ENCODE peak calls at places on chromosomes 13 and 19, in eight cellular contexts. R is osteocyte, B is GM23338, I is AG09309, W is left lung, S is A549, Q is bronchial epithelial cell, P is GM13977. Z is an unnamed sample.

GRCh38 chr19:1633269-1633606 is 19.2 kb downstream of the TCF3 start:
- DNase-seq in R (no peak), B (no peak), I (no peak), W (no peak), S (no peak), Q (no peak), P (no peak), Z (no peak)

GRCh38 chr19:954672-955494 is 29.0 kb downstream of the ARID3A start:
- DNase-seq in R (no peak), B (no peak), I (no peak), W (no peak), S (no peak), Q (no peak), P (peak; percentile 93), Z (no peak)

GRCh38 chr19:15450528-15450890 is 753 bp upstream of the WIZ start:
- DNase-seq in R (no peak), B (no peak), I (no peak), W (no peak), S (no peak), Q (no peak), P (no peak), Z (no peak)

GRCh38 chr13:50230365-50230978 is 215.2 kb downstream of the KCNRG start:
- DNase-seq in R (no peak), B (no peak), I (peak; percentile 54), W (no peak), S (no peak), Q (peak; percentile 87), P (no peak), Z (no peak)

GRCh38 chr13:43874512-43875092 is 4.9 kb downstream of the CCDC122 start:
- DNase-seq in R (no peak), B (peak; percentile 31), I (no peak), W (no peak), S (no peak), Q (peak; percentile 44), P (no peak), Z (no peak)

GRCh38 chr19:29596885-29597525 is 9.1 kb upstream of the POP4 start:
- DNase-seq in R (no peak), B (peak; percentile 56), I (no peak), W (no peak), S (peak; percentile 64), Q (peak; percentile 9), P (no peak), Z (no peak)

GRCh38 chr19:35126624-35126959 is 8.3 kb downstream of the LGI4 start:
- DNase-seq in R (no peak), B (peak; percentile 48), I (no peak), W (no peak), S (no peak), Q (no peak), P (no peak), Z (no peak)

GRCh38 chr19:43776285-43776684 is 4.5 kb downstream of the KCNN4 start:
- DNase-seq in R (no peak), B (no peak), I (no peak), W (no peak), S (no peak), Q (no peak), P (no peak), Z (no peak)

GRCh38 chr19:5152013-5152763 is 183.3 kb downstream of the KDM4B start:
- DNase-seq in R (no peak), B (no peak), I (no peak), W (no peak), S (no peak), Q (no peak), P (no peak), Z (peak; percentile 36)

GRCh38 chr19:18429717-18430416 is 8.1 kb downstream of the ISYNA1 start:
- DNase-seq in R (no peak), B (no peak), I (no peak), W (no peak), S (no peak), Q (no peak), P (no peak), Z (no peak)

GRCh38 chr19:1807695-1808394 is 4.2 kb downstream of the ATP8B3 start:
- DNase-seq in R (no peak), B (no peak), I (no peak), W (no peak), S (no peak), Q (no peak), P (no peak), Z (no peak)

GRCh38 chr13:95388420-95389079 is 87.3 kb upstream of the ABCC4 start:
- DNase-seq in R (no peak), B (no peak), I (no peak), W (no peak), S (no peak), Q (no peak), P (no peak), Z (no peak)

GRCh38 chr13:24627864-24628418 is 52.3 kb upstream of the ATP12A start:
- DNase-seq in R (no peak), B (no peak), I (no peak), W (no peak), S (no peak), Q (no peak), P (no peak), Z (no peak)

GRCh38 chr13:29905845-29906244 is 55.4 kb upstream of the UBL3 start:
- DNase-seq in R (peak; percentile 34), B (no peak), I (no peak), W (peak; percentile 67), S (peak; percentile 28), Q (peak; percentile 76), P (no peak), Z (no peak)

GRCh38 chr13:44801990-44802389 is 187.3 kb downstream of the NUFIP1 start:
- DNase-seq in R (no peak), B (no peak), I (peak; percentile 27), W (peak; percentile 52), S (peak; percentile 25), Q (peak; percentile 87), P (no peak), Z (no peak)

GRCh38 chr13:22927008-22927393 is 253.8 kb upstream of the SGCG start:
- DNase-seq in R (peak; percentile 73), B (peak; percentile 58), I (no peak), W (no peak), S (no peak), Q (no peak), P (no peak), Z (no peak)
- TF ChIP-seq CTCF in R (no peak), B (no peak), I (no peak), W (no peak), S (no peak), Q (no peak), P (no peak), Z (no peak)

GRCh38 chr13:105991622-105992254 is 543.7 kb downstream of the EFNB2 start:
- DNase-seq in R (no peak), B (no peak), I (peak; percentile 33), W (no peak), S (peak; percentile 30), Q (peak; percentile 100), P (no peak), Z (no peak)

GRCh38 chr13:105996391-105997028 is 539.0 kb downstream of the EFNB2 start:
- DNase-seq in R (no peak), B (no peak), I (no peak), W (no peak), S (no peak), Q (no peak), P (no peak), Z (no peak)

GRCh38 chr13:105991131-105991530 is 544.3 kb downstream of the EFNB2 start:
- DNase-seq in R (no peak), B (no peak), I (no peak), W (no peak), S (no peak), Q (no peak), P (no peak), Z (no peak)

GRCh38 chr13:105997436-105998232 is 537.8 kb downstream of the EFNB2 start:
- DNase-seq in R (no peak), B (no peak), I (no peak), W (no peak), S (no peak), Q (no peak), P (no peak), Z (no peak)

DNA sequence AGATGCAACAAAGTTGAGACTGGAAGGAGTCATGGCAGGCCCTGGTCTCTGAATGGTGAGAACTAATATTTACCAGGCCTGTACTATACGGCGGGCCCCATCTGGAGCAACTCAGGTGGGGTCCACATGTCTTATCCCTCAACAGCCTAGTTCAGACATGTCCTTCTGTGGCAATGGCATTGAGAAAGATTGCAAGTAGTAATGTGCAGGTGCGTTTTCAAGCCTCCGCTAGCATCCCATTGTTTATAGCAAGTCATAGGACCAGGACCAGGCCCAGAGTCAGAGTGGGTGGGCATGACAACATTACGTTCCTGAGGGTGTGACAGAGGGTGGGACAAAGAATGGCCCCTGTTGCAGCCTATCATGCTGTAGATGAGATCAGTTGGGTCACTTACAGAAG is 541.1 kb downstream of the EFNB2 start:
- DNase-seq in R (no peak), B (no peak), I (no peak), W (no peak), S (no peak), Q (no peak), P (no peak), Z (no peak)
- TF ChIP-seq CTCF in R (no peak), B (no peak), I (no peak), W (no peak), S (no peak), Q (no peak), P (no peak), Z (no peak)

GRCh38 chr13:114065141-114065925 is 67.1 kb downstream of the RASA3 start:
- DNase-seq in R (peak; percentile 97), B (peak; percentile 64), I (peak; percentile 97), W (peak; percentile 90), S (peak; percentile 89), Q (peak; percentile 92), P (peak; percentile 65), Z (no peak)
- TF ChIP-seq CTCF in R (no peak), B (no peak), I (no peak), W (no peak), S (no peak), Q (no peak), P (no peak), Z (no peak)

GRCh38 chr19:41376998-41377365 is 649 bp downstream of the TMEM91 start:
- DNase-seq in R (no peak), B (no peak), I (no peak), W (no peak), S (no peak), Q (peak; percentile 25), P (no peak), Z (no peak)

GRCh38 chr19:41376241-41376997 is at the start of gene TMEM91:
- DNase-seq in R (no peak), B (peak; percentile 82), I (no peak), W (peak; percentile 54), S (no peak), Q (peak; percentile 46), P (no peak), Z (no peak)

GRCh38 chr19:41373993-41374392 is 2.3 kb upstream of the TMEM91 start:
- DNase-seq in R (peak; percentile 97), B (no peak), I (peak; percentile 55), W (peak; percentile 42), S (no peak), Q (peak; percentile 18), P (no peak), Z (no peak)

DNA sequence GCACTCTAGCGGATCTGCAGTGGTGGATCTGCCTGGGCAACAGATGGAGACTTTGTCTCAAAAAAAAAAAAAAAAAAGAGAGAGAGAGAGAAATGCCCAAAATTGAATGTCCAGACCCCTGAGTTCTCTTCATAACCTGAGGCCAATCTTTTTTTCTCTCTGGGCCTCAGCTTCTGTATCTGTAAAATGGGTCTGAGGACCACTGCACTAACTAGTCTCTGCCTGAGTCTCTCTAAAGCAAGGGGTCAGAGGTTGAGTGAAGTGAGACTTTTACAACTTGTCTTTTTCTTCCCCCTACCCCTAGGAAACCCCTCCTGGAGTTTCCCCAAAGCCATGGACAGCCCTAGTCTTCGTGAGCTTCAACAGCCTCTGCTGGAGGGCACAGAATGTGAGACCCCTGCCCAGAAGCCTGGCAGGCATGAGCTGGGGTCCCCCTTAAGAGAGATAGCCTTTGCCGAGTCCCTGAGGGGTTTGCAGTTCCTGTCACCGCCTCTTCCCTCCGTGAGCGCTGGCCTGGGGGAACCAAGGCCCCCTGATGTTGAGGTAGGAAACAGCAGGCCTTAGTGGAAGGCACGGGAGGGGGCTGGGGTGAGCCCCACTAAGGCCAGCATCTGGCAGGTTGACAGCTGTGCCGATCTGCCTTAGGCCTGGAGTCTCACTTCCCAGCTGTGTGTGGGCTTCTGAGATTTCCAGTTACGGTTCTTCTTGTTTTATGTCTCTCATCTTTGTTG is 1.8 kb downstream of the TMEM91 start:
- DNase-seq in R (no peak), B (peak; percentile 90), I (no peak), W (no peak), S (no peak), Q (no peak), P (peak; percentile 71), Z (no peak)
- TF ChIP-seq CTCF in R (no peak), B (peak; percentile 62), I (no peak), W (no peak), S (no peak), Q (no peak), P (peak; percentile 45), Z (no peak)

Z was measured in mesothelial cell of epicardium.